ENCODE peak calls at places on chromosomes 13 and 19, in nine cellular contexts. One of them, this sample, is unnamed.

GRCh38 chr13:101092985-101093384 is 323.3 kb downstream of the NALCN start:
- DNase-seq in hypothalamus: no peak
- DNase-seq in endothelial cell: no peak
- DNase-seq in mesendoderm: no peak
- DNase-seq in GM18507: no peak
- DNase-seq in stimulated activated CD4-positive, alpha-beta T cell treated with anti-CD3 and anti-CD28 coated beads, TNF-alpha, amount 100 ng/mL, for 4 hours: no peak
- DNase-seq in cardiac muscle cell: no peak
- DNase-seq in NCI-H774: no peak
- DNase-seq in breast epithelium: no peak
- DNase-seq in this sample: no peak

GRCh38 chr13:41552031-41552430 is 94.7 kb downstream of the RGCC start:
- DNase-seq in hypothalamus: no peak
- DNase-seq in endothelial cell: no peak
- DNase-seq in mesendoderm: no peak
- DNase-seq in GM18507: no peak
- DNase-seq in stimulated activated CD4-positive, alpha-beta T cell treated with anti-CD3 and anti-CD28 coated beads, TNF-alpha, amount 100 ng/mL, for 4 hours: no peak
- DNase-seq in cardiac muscle cell: no peak
- DNase-seq in NCI-H774: no peak
- DNase-seq in breast epithelium: no peak
- DNase-seq in this sample: no peak

GRCh38 chr13:99654076-99654475 is 152.8 kb downstream of the TM9SF2 start:
- DNase-seq in hypothalamus: no peak
- DNase-seq in endothelial cell: no peak
- DNase-seq in mesendoderm: no peak
- DNase-seq in GM18507: no peak
- DNase-seq in stimulated activated CD4-positive, alpha-beta T cell treated with anti-CD3 and anti-CD28 coated beads, TNF-alpha, amount 100 ng/mL, for 4 hours: no peak
- DNase-seq in cardiac muscle cell: no peak
- DNase-seq in NCI-H774: no peak
- DNase-seq in breast epithelium: no peak
- DNase-seq in this sample: no peak

GRCh38 chr13:106117035-106117434 is 418.4 kb downstream of the EFNB2 start:
- DNase-seq in hypothalamus: no peak
- DNase-seq in endothelial cell: no peak
- DNase-seq in mesendoderm: no peak
- DNase-seq in GM18507: no peak
- DNase-seq in stimulated activated CD4-positive, alpha-beta T cell treated with anti-CD3 and anti-CD28 coated beads, TNF-alpha, amount 100 ng/mL, for 4 hours: no peak
- DNase-seq in cardiac muscle cell: no peak
- DNase-seq in NCI-H774: no peak
- DNase-seq in breast epithelium: no peak
- DNase-seq in this sample: no peak

GRCh38 chr13:113493315-113493951 is 2.9 kb upstream of the DCUN1D2 start:
- DNase-seq in hypothalamus: no peak
- DNase-seq in endothelial cell: no peak
- DNase-seq in mesendoderm: peak
- DNase-seq in GM18507: no peak
- DNase-seq in stimulated activated CD4-positive, alpha-beta T cell treated with anti-CD3 and anti-CD28 coated beads, TNF-alpha, amount 100 ng/mL, for 4 hours: no peak
- DNase-seq in cardiac muscle cell: no peak
- DNase-seq in NCI-H774: peak
- DNase-seq in breast epithelium: no peak
- DNase-seq in this sample: peak

GRCh38 chr13:24502567-24503375 is 9.8 kb downstream of the PARP4 start:
- DNase-seq in hypothalamus: no peak
- DNase-seq in endothelial cell: no peak
- DNase-seq in mesendoderm: peak
- DNase-seq in GM18507: no peak
- DNase-seq in stimulated activated CD4-positive, alpha-beta T cell treated with anti-CD3 and anti-CD28 coated beads, TNF-alpha, amount 100 ng/mL, for 4 hours: no peak
- DNase-seq in cardiac muscle cell: no peak
- DNase-seq in NCI-H774: no peak
- DNase-seq in breast epithelium: no peak
- DNase-seq in this sample: no peak

GRCh38 chr19:45994456-45994988 is 745 bp upstream of the CCDC61 start:
- DNase-seq in hypothalamus: no peak
- DNase-seq in endothelial cell: no peak
- DNase-seq in mesendoderm: no peak
- DNase-seq in GM18507: no peak
- DNase-seq in stimulated activated CD4-positive, alpha-beta T cell treated with anti-CD3 and anti-CD28 coated beads, TNF-alpha, amount 100 ng/mL, for 4 hours: no peak
- DNase-seq in cardiac muscle cell: no peak
- DNase-seq in NCI-H774: no peak
- DNase-seq in breast epithelium: no peak
- DNase-seq in this sample: no peak

GRCh38 chr13:78934336-78934735 is 275.4 kb upstream of the OBI1 start:
- DNase-seq in hypothalamus: no peak
- DNase-seq in endothelial cell: no peak
- DNase-seq in mesendoderm: no peak
- DNase-seq in GM18507: no peak
- DNase-seq in stimulated activated CD4-positive, alpha-beta T cell treated with anti-CD3 and anti-CD28 coated beads, TNF-alpha, amount 100 ng/mL, for 4 hours: no peak
- DNase-seq in cardiac muscle cell: peak
- DNase-seq in NCI-H774: no peak
- DNase-seq in breast epithelium: no peak
- DNase-seq in this sample: no peak

GRCh38 chr13:98632971-98633370 is 56.1 kb upstream of the STK24 start:
- DNase-seq in hypothalamus: no peak
- DNase-seq in endothelial cell: no peak
- DNase-seq in mesendoderm: no peak
- DNase-seq in GM18507: no peak
- DNase-seq in stimulated activated CD4-positive, alpha-beta T cell treated with anti-CD3 and anti-CD28 coated beads, TNF-alpha, amount 100 ng/mL, for 4 hours: no peak
- DNase-seq in cardiac muscle cell: no peak
- DNase-seq in NCI-H774: no peak
- DNase-seq in breast epithelium: no peak
- DNase-seq in this sample: peak

GRCh38 chr19:56217039-56217949 is 15.2 kb downstream of the ZSCAN5C start:
- DNase-seq in hypothalamus: no peak
- DNase-seq in endothelial cell: peak
- DNase-seq in mesendoderm: peak
- DNase-seq in GM18507: no peak
- DNase-seq in stimulated activated CD4-positive, alpha-beta T cell treated with anti-CD3 and anti-CD28 coated beads, TNF-alpha, amount 100 ng/mL, for 4 hours: no peak
- DNase-seq in cardiac muscle cell: no peak
- DNase-seq in NCI-H774: no peak
- DNase-seq in breast epithelium: no peak
- DNase-seq in this sample: no peak

GRCh38 chr19:48961673-48962028 is 3.5 kb upstream of the FTL start:
- DNase-seq in hypothalamus: no peak
- DNase-seq in endothelial cell: no peak
- DNase-seq in mesendoderm: no peak
- DNase-seq in GM18507: no peak
- DNase-seq in stimulated activated CD4-positive, alpha-beta T cell treated with anti-CD3 and anti-CD28 coated beads, TNF-alpha, amount 100 ng/mL, for 4 hours: no peak
- DNase-seq in cardiac muscle cell: no peak
- DNase-seq in NCI-H774: no peak
- DNase-seq in breast epithelium: no peak
- DNase-seq in this sample: no peak

GRCh38 chr19:49553451-49554271 is 25.9 kb downstream of the RCN3 start:
- DNase-seq in hypothalamus: no peak
- DNase-seq in endothelial cell: no peak
- DNase-seq in mesendoderm: no peak
- DNase-seq in GM18507: no peak
- DNase-seq in stimulated activated CD4-positive, alpha-beta T cell treated with anti-CD3 and anti-CD28 coated beads, TNF-alpha, amount 100 ng/mL, for 4 hours: no peak
- DNase-seq in cardiac muscle cell: no peak
- DNase-seq in NCI-H774: no peak
- DNase-seq in breast epithelium: no peak
- DNase-seq in this sample: no peak

GRCh38 chr19:56692496-56692895 is 20.9 kb upstream of the ZNF835 start:
- DNase-seq in hypothalamus: peak
- DNase-seq in endothelial cell: no peak
- DNase-seq in mesendoderm: peak
- DNase-seq in GM18507: no peak
- DNase-seq in stimulated activated CD4-positive, alpha-beta T cell treated with anti-CD3 and anti-CD28 coated beads, TNF-alpha, amount 100 ng/mL, for 4 hours: no peak
- DNase-seq in cardiac muscle cell: no peak
- DNase-seq in NCI-H774: no peak
- DNase-seq in breast epithelium: no peak
- DNase-seq in this sample: no peak

GRCh38 chr13:51283361-51283760 is 56.1 kb upstream of the SERPINE3 start:
- DNase-seq in hypothalamus: no peak
- DNase-seq in endothelial cell: no peak
- DNase-seq in mesendoderm: no peak
- DNase-seq in GM18507: no peak
- DNase-seq in stimulated activated CD4-positive, alpha-beta T cell treated with anti-CD3 and anti-CD28 coated beads, TNF-alpha, amount 100 ng/mL, for 4 hours: no peak
- DNase-seq in cardiac muscle cell: no peak
- DNase-seq in NCI-H774: no peak
- DNase-seq in breast epithelium: no peak
- DNase-seq in this sample: no peak

GRCh38 chr19:13929340-13929739 is 8.9 kb downstream of the PODNL1 start:
- DNase-seq in hypothalamus: no peak
- DNase-seq in endothelial cell: no peak
- DNase-seq in mesendoderm: no peak
- DNase-seq in GM18507: no peak
- DNase-seq in stimulated activated CD4-positive, alpha-beta T cell treated with anti-CD3 and anti-CD28 coated beads, TNF-alpha, amount 100 ng/mL, for 4 hours: no peak
- DNase-seq in cardiac muscle cell: no peak
- DNase-seq in NCI-H774: no peak
- DNase-seq in breast epithelium: no peak
- DNase-seq in this sample: no peak

GRCh38 chr13:113631341-113632095 is 26.5 kb downstream of the ATP4B start:
- DNase-seq in hypothalamus: no peak
- DNase-seq in endothelial cell: no peak
- DNase-seq in mesendoderm: no peak
- DNase-seq in GM18507: no peak
- DNase-seq in stimulated activated CD4-positive, alpha-beta T cell treated with anti-CD3 and anti-CD28 coated beads, TNF-alpha, amount 100 ng/mL, for 4 hours: no peak
- DNase-seq in cardiac muscle cell: no peak
- DNase-seq in NCI-H774: no peak
- DNase-seq in breast epithelium: peak
- DNase-seq in this sample: no peak

GRCh38 chr19:6271721-6272410 is 7.9 kb downstream of the MLLT1 start:
- DNase-seq in hypothalamus: peak
- DNase-seq in endothelial cell: no peak
- DNase-seq in mesendoderm: peak
- DNase-seq in GM18507: no peak
- DNase-seq in stimulated activated CD4-positive, alpha-beta T cell treated with anti-CD3 and anti-CD28 coated beads, TNF-alpha, amount 100 ng/mL, for 4 hours: no peak
- DNase-seq in cardiac muscle cell: peak
- DNase-seq in NCI-H774: no peak
- DNase-seq in breast epithelium: peak
- DNase-seq in this sample: no peak

GRCh38 chr19:12733369-12733896 is 1.1 kb downstream of the TRIR start:
- DNase-seq in hypothalamus: no peak
- DNase-seq in endothelial cell: no peak
- DNase-seq in mesendoderm: peak
- DNase-seq in GM18507: no peak
- DNase-seq in stimulated activated CD4-positive, alpha-beta T cell treated with anti-CD3 and anti-CD28 coated beads, TNF-alpha, amount 100 ng/mL, for 4 hours: no peak
- DNase-seq in cardiac muscle cell: no peak
- DNase-seq in NCI-H774: no peak
- DNase-seq in breast epithelium: no peak
- DNase-seq in this sample: peak

GRCh38 chr13:108897955-108898354 is 268.5 kb downstream of the MYO16 start:
- DNase-seq in hypothalamus: no peak
- DNase-seq in endothelial cell: no peak
- DNase-seq in mesendoderm: no peak
- DNase-seq in GM18507: no peak
- DNase-seq in stimulated activated CD4-positive, alpha-beta T cell treated with anti-CD3 and anti-CD28 coated beads, TNF-alpha, amount 100 ng/mL, for 4 hours: no peak
- DNase-seq in cardiac muscle cell: no peak
- DNase-seq in NCI-H774: peak
- DNase-seq in breast epithelium: no peak
- DNase-seq in this sample: peak

GRCh38 chr13:111336666-111337065 is 16.2 kb downstream of the TEX29 start:
- DNase-seq in hypothalamus: no peak
- DNase-seq in endothelial cell: no peak
- DNase-seq in mesendoderm: no peak
- DNase-seq in GM18507: no peak
- DNase-seq in stimulated activated CD4-positive, alpha-beta T cell treated with anti-CD3 and anti-CD28 coated beads, TNF-alpha, amount 100 ng/mL, for 4 hours: no peak
- DNase-seq in cardiac muscle cell: no peak
- DNase-seq in NCI-H774: no peak
- DNase-seq in breast epithelium: no peak
- DNase-seq in this sample: no peak

GRCh38 chr13:33711441-33711840 is 106.5 kb upstream of the RFC3 start:
- DNase-seq in hypothalamus: no peak
- DNase-seq in endothelial cell: no peak
- DNase-seq in mesendoderm: no peak
- DNase-seq in GM18507: no peak
- DNase-seq in stimulated activated CD4-positive, alpha-beta T cell treated with anti-CD3 and anti-CD28 coated beads, TNF-alpha, amount 100 ng/mL, for 4 hours: no peak
- DNase-seq in cardiac muscle cell: no peak
- DNase-seq in NCI-H774: no peak
- DNase-seq in breast epithelium: no peak
- DNase-seq in this sample: no peak

GRCh38 chr13:109100705-109101104 is 471.3 kb downstream of the MYO16 start:
- DNase-seq in hypothalamus: no peak
- DNase-seq in endothelial cell: no peak
- DNase-seq in mesendoderm: peak
- DNase-seq in GM18507: no peak
- DNase-seq in stimulated activated CD4-positive, alpha-beta T cell treated with anti-CD3 and anti-CD28 coated beads, TNF-alpha, amount 100 ng/mL, for 4 hours: no peak
- DNase-seq in cardiac muscle cell: no peak
- DNase-seq in NCI-H774: no peak
- DNase-seq in breast epithelium: no peak
- DNase-seq in this sample: no peak

GRCh38 chr19:21482863-21483276 is 22.5 kb upstream of the ZNF429 start:
- DNase-seq in hypothalamus: no peak
- DNase-seq in endothelial cell: peak
- DNase-seq in mesendoderm: peak
- DNase-seq in GM18507: no peak
- DNase-seq in stimulated activated CD4-positive, alpha-beta T cell treated with anti-CD3 and anti-CD28 coated beads, TNF-alpha, amount 100 ng/mL, for 4 hours: peak
- DNase-seq in cardiac muscle cell: peak
- DNase-seq in NCI-H774: no peak
- DNase-seq in breast epithelium: peak
- DNase-seq in this sample: no peak

GRCh38 chr13:102195566-102196462 is 206.0 kb downstream of the FGF14 start:
- DNase-seq in hypothalamus: no peak
- DNase-seq in endothelial cell: no peak
- DNase-seq in mesendoderm: peak
- DNase-seq in GM18507: no peak
- DNase-seq in stimulated activated CD4-positive, alpha-beta T cell treated with anti-CD3 and anti-CD28 coated beads, TNF-alpha, amount 100 ng/mL, for 4 hours: no peak
- DNase-seq in cardiac muscle cell: no peak
- DNase-seq in NCI-H774: no peak
- DNase-seq in breast epithelium: no peak
- DNase-seq in this sample: no peak